ENCODE peak calls at places on chromosomes 12 and 14, in five cellular contexts. Z, M, Y, L and W are unnamed samples.

GRCh38 chr12:113932411-113933196 is 33.5 kb downstream of the RBM19 start:
- DNase-seq in Z (no peak), M (peak; percentile 42), Y (no peak), L (no peak), W (no peak)

GRCh38 chr12:51217133-51217967 is 512 bp downstream of the POU6F1 start:
- DNase-seq in Z (peak; percentile 14), M (peak; percentile 75), Y (peak; percentile 49), L (peak; percentile 35), W (no peak)

GRCh38 chr12:43723134-43723533 is 35.5 kb downstream of the PUS7L start:
- DNase-seq in Z (no peak), M (no peak), Y (no peak), L (no peak), W (no peak)

GRCh38 chr14:55881577-55882241 is 236.5 kb upstream of the PELI2 start:
- DNase-seq in Z (no peak), M (no peak), Y (no peak), L (no peak), W (no peak)

GRCh38 chr14:60573943-60574496 is 65.1 kb downstream of the SIX6 start:
- DNase-seq in Z (no peak), M (no peak), Y (no peak), L (no peak), W (no peak)

GRCh38 chr12:89350661-89351488 is 1.4 kb downstream of the DUSP6 start:
- DNase-seq in Z (peak; percentile 16), M (no peak), Y (no peak), L (no peak), W (no peak)

GRCh38 chr14:33959692-33960151 is 8.8 kb upstream of the EGLN3 start:
- DNase-seq in Z (no peak), M (peak; percentile 19), Y (no peak), L (no peak), W (no peak)

GRCh38 chr12:130043685-130044421 is 118.4 kb upstream of the FZD10 start:
- DNase-seq in Z (peak; percentile 38), M (no peak), Y (no peak), L (no peak), W (no peak)

GRCh38 chr12:84994436-84994835 is 41.6 kb downstream of the TSPAN19 start:
- DNase-seq in Z (peak; percentile 3), M (no peak), Y (no peak), L (no peak), W (no peak)

GRCh38 chr14:54574528-54574927 is 7.6 kb downstream of the SAMD4A start:
- DNase-seq in Z (no peak), M (no peak), Y (no peak), L (no peak), W (no peak)

GRCh38 chr12:52067081-52067374 is 2.8 kb upstream of the ATG101 start:
- DNase-seq in Z (no peak), M (no peak), Y (no peak), L (no peak), W (no peak)

GRCh38 chr12:63353559-63353958 is 202.6 kb upstream of the AVPR1A start:
- DNase-seq in Z (peak; percentile 31), M (no peak), Y (no peak), L (no peak), W (no peak)

GRCh38 chr12:1421091-1421902 is 173.1 kb downstream of the FBXL14 start:
- DNase-seq in Z (no peak), M (no peak), Y (no peak), L (no peak), W (no peak)

GRCh38 chr12:60935981-60936761 is 1324.0 kb upstream of the USP15 start:
- DNase-seq in Z (no peak), M (no peak), Y (no peak), L (no peak), W (no peak)

GRCh38 chr12:58378038-58378437 is 436.7 kb downstream of the ATP23 start:
- DNase-seq in Z (no peak), M (no peak), Y (no peak), L (no peak), W (no peak)

GRCh38 chr14:59356783-59357182 is 108.4 kb downstream of the GPR135 start:
- DNase-seq in Z (no peak), M (no peak), Y (no peak), L (no peak), W (no peak)

GRCh38 chr14:73242274-73242960 is 5.1 kb downstream of the PAPLN start:
- DNase-seq in Z (no peak), M (no peak), Y (no peak), L (no peak), W (no peak)

GRCh38 chr12:106709068-106709511 is 65.4 kb upstream of the RIC8B start:
- DNase-seq in Z (no peak), M (no peak), Y (no peak), L (no peak), W (no peak)

GRCh38 chr12:79690606-79691298 is at the start of gene PAWR:
- DNase-seq in Z (peak; percentile 89), M (peak; percentile 70), Y (no peak), L (peak; percentile 87), W (peak; percentile 42)